ENCODE peak calls at places on chromosomes 16 and 17, in eight cellular contexts. S is PC-3; F is SK-N-SH treated with all-trans-retinoic acid at 6 μM for 48 hours; M is HCT116; H is Right ventricle myocardium superior; A is foreskin keratinocyte; Z is activated CD8-positive, alpha-beta T cell treated with anti-CD3 and anti-CD28 coated beads for 36 hours; Q is pancreas. C is an unnamed sample.

GRCh38 chr17:21377821-21378396 is 1.8 kb downstream of the KCNJ12 start:
- ATAC-seq in S (no peak), F (no peak), M (no peak), H (no peak), A (no peak), Z (peak), Q (no peak), C (no peak)

GRCh38 chr17:63840591-63841349 is 1.7 kb downstream of the SMARCD2 start:
- ATAC-seq in S (no peak), F (no peak), M (no peak), H (no peak), A (no peak), Z (no peak), Q (no peak), C (no peak)

GRCh38 chr17:48718162-48718780 is 4.0 kb downstream of the PRAC1 start:
- ATAC-seq in S (no peak), F (no peak), M (no peak), H (no peak), A (no peak), Z (no peak), Q (no peak), C (no peak)

GRCh38 chr17:18191071-18191667 is 7.5 kb downstream of the ALKBH5 start:
- ATAC-seq in S (no peak), F (no peak), M (no peak), H (peak), A (no peak), Z (no peak), Q (peak), C (peak)

GRCh38 chr16:11784048-11784780 is 12.8 kb downstream of the ZC3H7A start:
- ATAC-seq in S (no peak), F (no peak), M (no peak), H (no peak), A (no peak), Z (no peak), Q (no peak), C (no peak)

GRCh38 chr17:10251212-10251948 is 53.0 kb upstream of the GAS7 start:
- ATAC-seq in S (no peak), F (no peak), M (no peak), H (no peak), A (no peak), Z (peak), Q (no peak), C (no peak)

GRCh38 chr16:9135797-9136196 is 44.4 kb downstream of the HAPSTR1 start:
- ATAC-seq in S (no peak), F (peak), M (no peak), H (no peak), A (peak), Z (no peak), Q (no peak), C (peak)

GRCh38 chr16:21957687-21958346 is 4.7 kb downstream of the UQCRC2 start:
- ATAC-seq in S (no peak), F (no peak), M (no peak), H (no peak), A (no peak), Z (no peak), Q (no peak), C (no peak)

GRCh38 chr16:85894266-85894665 is 4.7 kb upstream of the IRF8 start:
- ATAC-seq in S (peak), F (no peak), M (peak), H (no peak), A (no peak), Z (no peak), Q (peak), C (no peak)

GRCh38 chr16:10754941-10755340 is 11.3 kb downstream of the NUBP1 start:
- ATAC-seq in S (peak), F (peak), M (peak), H (no peak), A (peak), Z (peak), Q (no peak), C (no peak)

GRCh38 chr17:79457376-79457775 is 153.5 kb downstream of the RBFOX3 start:
- ATAC-seq in S (no peak), F (no peak), M (no peak), H (no peak), A (no peak), Z (no peak), Q (no peak), C (no peak)

GRCh38 chr17:38719943-38720641 is 10.0 kb upstream of the CISD3 start:
- ATAC-seq in S (no peak), F (no peak), M (peak), H (no peak), A (no peak), Z (no peak), Q (no peak), C (no peak)

GRCh38 chr16:67087291-67087690 is 22.4 kb upstream of the PHAF1 start:
- ATAC-seq in S (no peak), F (no peak), M (no peak), H (no peak), A (no peak), Z (no peak), Q (no peak), C (no peak)

GRCh38 chr17:48244121-48244711 is 136.7 kb downstream of the SNX11 start:
- ATAC-seq in S (peak), F (no peak), M (peak), H (peak), A (no peak), Z (no peak), Q (peak), C (no peak)

GRCh38 chr17:57294629-57295501 is 38.5 kb downstream of the MSI2 start:
- ATAC-seq in S (peak), F (peak), M (peak), H (peak), A (peak), Z (peak), Q (peak), C (peak)

GRCh38 chr16:3461120-3461519 is 17.6 kb downstream of the NAA60 start:
- ATAC-seq in S (no peak), F (no peak), M (no peak), H (no peak), A (no peak), Z (peak), Q (no peak), C (no peak)

GRCh38 chr17:2075336-2076056 is 20.6 kb downstream of the HIC1 start:
- ATAC-seq in S (peak), F (peak), M (no peak), H (peak), A (peak), Z (peak), Q (peak), C (peak)

GRCh38 chr17:43517161-43517560 is 29.0 kb downstream of the ETV4 start:
- ATAC-seq in S (peak), F (peak), M (no peak), H (no peak), A (no peak), Z (no peak), Q (no peak), C (no peak)

GRCh38 chr16:88062341-88062861 is 111.2 kb downstream of the BANP start:
- ATAC-seq in S (no peak), F (peak), M (no peak), H (peak), A (no peak), Z (no peak), Q (peak), C (no peak)

GRCh38 chr16:27337024-27337423 is 23.2 kb downstream of the IL4R start:
- ATAC-seq in S (no peak), F (no peak), M (no peak), H (no peak), A (no peak), Z (no peak), Q (no peak), C (no peak)

GRCh38 chr17:9173386-9173983 is 152.2 kb downstream of the NTN1 start:
- ATAC-seq in S (no peak), F (no peak), M (no peak), H (peak), A (no peak), Z (no peak), Q (no peak), C (no peak)

GRCh38 chr17:80108321-80108971 is 7.1 kb downstream of the GAA start:
- ATAC-seq in S (no peak), F (no peak), M (no peak), H (no peak), A (no peak), Z (no peak), Q (no peak), C (no peak)

GRCh38 chr16:1972490-1972877 is 631 bp downstream of the TBL3 start:
- ATAC-seq in S (peak), F (peak), M (peak), H (no peak), A (peak), Z (peak), Q (peak), C (peak)

GRCh38 chr16:154223-155030 is 2.0 kb downstream of the HBZ start:
- ATAC-seq in S (peak), F (peak), M (peak), H (peak), A (peak), Z (peak), Q (peak), C (peak)

GRCh38 chr16:4298761-4299522 is 16.9 kb upstream of the GLIS2 start:
- ATAC-seq in S (peak), F (peak), M (peak), H (peak), A (peak), Z (no peak), Q (peak), C (peak)

GRCh38 chr16:24737391-24737871 is 8.0 kb downstream of the TNRC6A start:
- ATAC-seq in S (peak), F (peak), M (no peak), H (peak), A (peak), Z (no peak), Q (peak), C (no peak)

GRCh38 chr16:49854227-49855203 is 1.4 kb downstream of the ZNF423 start:
- ATAC-seq in S (no peak), F (peak), M (peak), H (peak), A (no peak), Z (peak), Q (no peak), C (no peak)

GRCh38 chr17:64118452-64118979 is 11.4 kb downstream of the ERN1 start:
- ATAC-seq in S (peak), F (no peak), M (no peak), H (peak), A (no peak), Z (no peak), Q (peak), C (peak)

GRCh38 chr17:48310748-48311213 is 119.2 kb downstream of the SKAP1 start:
- ATAC-seq in S (no peak), F (no peak), M (no peak), H (no peak), A (no peak), Z (no peak), Q (no peak), C (no peak)